ENCODE peak calls at places on chromosomes 7 and 10, in eight cellular contexts. B, G, P, L, H, I, Y and C are unnamed samples.

GRCh38 chr10:6607778-6608177 is 27.7 kb upstream of the PRKCQ start:
- DNase-seq in B (no peak), G (no peak), P (no peak), L (no peak), H (no peak), I (no peak), Y (no peak), C (peak; percentile 26)

GRCh38 chr7:43634384-43634783 is 51.5 kb downstream of the STK17A start:
- DNase-seq in B (no peak), G (no peak), P (no peak), L (no peak), H (no peak), I (no peak), Y (no peak), C (no peak)

GRCh38 chr10:67506083-67506756 is 189.8 kb downstream of the CTNNA3 start:
- DNase-seq in B (no peak), G (no peak), P (no peak), L (no peak), H (no peak), I (no peak), Y (no peak), C (no peak)

GRCh38 chr7:101133621-101134398 is 6.9 kb downstream of the SERPINE1 start:
- DNase-seq in B (no peak), G (no peak), P (peak; percentile 80), L (no peak), H (no peak), I (no peak), Y (no peak), C (no peak)

GRCh38 chr10:10508241-10508640 is 509.4 kb upstream of the CELF2 start:
- DNase-seq in B (no peak), G (no peak), P (no peak), L (no peak), H (no peak), I (no peak), Y (no peak), C (no peak)

GRCh38 chr7:37643876-37644275 is 39.7 kb upstream of the GPR141 start:
- DNase-seq in B (peak; percentile 58), G (no peak), P (no peak), L (no peak), H (no peak), I (no peak), Y (no peak), C (no peak)

GRCh38 chr10:37680716-37681616 is 176.4 kb downstream of the ZNF248 start:
- DNase-seq in B (no peak), G (no peak), P (no peak), L (no peak), H (no peak), I (no peak), Y (no peak), C (no peak)

GRCh38 chr10:131777921-131778320 is 122.9 kb upstream of the PPP2R2D start:
- DNase-seq in B (no peak), G (no peak), P (no peak), L (no peak), H (no peak), I (no peak), Y (no peak), C (no peak)